ENCODE peak calls at places on chromosomes 5 and 9, in ten cellular contexts. R is progenitor cell of endocrine pancreas; C is HTR-8/SVneo; A is HT1080; E is cerebellar nuclear complex; D is COR-L47; F is aorta; H is spleen; P is stimulated activated CD4-positive, alpha-beta T cell treated with anti-CD3 and anti-CD28 coated beads, Interleukin-2, amount 100 ng/mL, for 24 hours; X is frontal cortex. N is an unnamed sample.

GRCh38 chr5:168579206-168579986 is at the start of gene PANK3:
- DNase-seq in R (peak), C (peak), A (peak), E (peak), D (peak), F (peak), H (peak), P (peak), X (peak), N (peak)

GRCh38 chr9:79403495-79403894 is 168.3 kb upstream of the TLE4 start:
- DNase-seq in R (no peak), C (no peak), A (no peak), E (no peak), D (no peak), F (no peak), H (no peak), P (peak), X (no peak), N (no peak)

GRCh38 chr5:91361055-91361701 is 21.9 kb downstream of the ARRDC3 start:
- DNase-seq in R (no peak), C (no peak), A (peak), E (no peak), D (no peak), F (no peak), H (no peak), P (no peak), X (no peak), N (no peak)

GRCh38 chr5:142280066-142281011 is 44.5 kb downstream of the SPRY4 start:
- DNase-seq in R (peak), C (no peak), A (no peak), E (no peak), D (no peak), F (peak), H (no peak), P (no peak), X (peak), N (peak)

GRCh38 chr5:135185461-135186075 is 151.5 kb upstream of the PITX1 start:
- DNase-seq in R (no peak), C (no peak), A (peak), E (no peak), D (no peak), F (no peak), H (no peak), P (no peak), X (peak), N (no peak)

GRCh38 chr9:105119166-105119565 is 125.3 kb upstream of the SLC44A1 start:
- DNase-seq in R (no peak), C (no peak), A (no peak), E (no peak), D (no peak), F (no peak), H (no peak), P (no peak), X (peak), N (no peak)

GRCh38 chr5:127923804-127924570 is 159.6 kb upstream of the SLC12A2 start:
- DNase-seq in R (no peak), C (no peak), A (no peak), E (no peak), D (no peak), F (no peak), H (no peak), P (no peak), X (no peak), N (no peak)

GRCh38 chr9:134775552-134775951 is 105.1 kb upstream of the FCN2 start:
- DNase-seq in R (no peak), C (no peak), A (peak), E (no peak), D (no peak), F (no peak), H (no peak), P (no peak), X (no peak), N (no peak)

GRCh38 chr5:149671544-149671943 is 58.6 kb upstream of the PPARGC1B start:
- DNase-seq in R (no peak), C (no peak), A (no peak), E (no peak), D (peak), F (no peak), H (no peak), P (no peak), X (no peak), N (no peak)

GRCh38 chr5:4938941-4939546 is 201.1 kb upstream of the ADAMTS16 start:
- DNase-seq in R (no peak), C (no peak), A (peak), E (no peak), D (no peak), F (no peak), H (no peak), P (no peak), X (no peak), N (no peak)

GRCh38 chr9:68522126-68522525 is 18.6 kb downstream of the TMEM252 start:
- DNase-seq in R (no peak), C (no peak), A (no peak), E (no peak), D (no peak), F (no peak), H (no peak), P (no peak), X (no peak), N (no peak)

GRCh38 chr5:98773464-98774191 is at the start of gene RGMB:
- DNase-seq in R (peak), C (peak), A (peak), E (peak), D (peak), F (peak), H (peak), P (peak), X (peak), N (peak)